ENCODE peak calls at places on chromosomes 6 and 20, in seven cellular contexts. T is COLO829; Y is NCI-H510A treated with DMSO at 0.1 percent for 48 hours; K is HTR-8/SVneo; G is HS-27A; L is CD4-positive, alpha-beta T cell; W is activated T-helper 1 cell treated with anti-CD3 and anti-CD28 coated beads, Interleukin-2, amount 50 U/mL, for 16 hours. M is an unnamed sample.

GRCh38 chr6:165676435-165677068 is 13.5 kb upstream of the PDE10A start:
- DNase-seq in W (no peak), Y (no peak), L (no peak), T (no peak), K (no peak), G (no peak), M (no peak)

GRCh38 chr6:137309078-137309762 is 90.0 kb upstream of the IFNGR1 start:
- DNase-seq in K (peak), G (peak), Y (peak), W (no peak), T (peak), L (no peak), M (no peak)

GRCh38 chr6:92534109-92534508 is 885.2 kb downstream of the EPHA7 start:
- DNase-seq in G (no peak), T (no peak), K (no peak), Y (no peak), L (no peak), W (no peak), M (no peak)

GRCh38 chr20:61762208-61762710 is 303.4 kb downstream of the TAF4 start:
- DNase-seq in G (no peak), K (no peak), L (no peak), T (no peak), W (no peak), Y (no peak), M (no peak)

GRCh38 chr6:106694343-106694742 is 65.0 kb downstream of the QRSL1 start:
- DNase-seq in T (no peak), L (no peak), Y (no peak), K (no peak), W (no peak), G (no peak), M (no peak)

GRCh38 chr20:37571033-37571432 is 43.4 kb upstream of the BLCAP start:
- DNase-seq in K (no peak), Y (no peak), G (no peak), T (no peak), L (peak), W (no peak), M (no peak)

GRCh38 chr6:40779399-40779798 is 192.2 kb upstream of the LRFN2 start:
- DNase-seq in T (no peak), L (no peak), Y (no peak), K (peak), W (no peak), G (peak), M (no peak)

GRCh38 chr6:107716688-107717089 is 107.4 kb downstream of the SCML4 start:
- DNase-seq in G (no peak), L (peak), W (peak), Y (no peak), K (no peak), T (no peak), M (no peak)

GRCh38 chr20:35985789-35986188 is 17.4 kb downstream of the CNBD2 start:
- DNase-seq in L (no peak), Y (no peak), T (no peak), G (no peak), W (no peak), K (no peak), M (no peak)

GRCh38 chr6:156154896-156155295 is 622.3 kb upstream of the ARID1B start:
- DNase-seq in T (no peak), Y (no peak), K (no peak), W (no peak), L (no peak), G (no peak), M (no peak)

GRCh38 chr6:44431118-44431725 is 43.7 kb downstream of the CDC5L start:
- DNase-seq in W (no peak), L (no peak), K (peak), Y (peak), G (no peak), T (peak), M (peak)

GRCh38 chr6:26327450-26328264 is 37.3 kb upstream of the BTN3A2 start:
- DNase-seq in G (peak), L (peak), T (peak), W (no peak), K (no peak), Y (peak), M (peak)

GRCh38 chr6:11734861-11735652 is 43.5 kb downstream of the ADTRP start:
- DNase-seq in L (no peak), G (no peak), K (no peak), T (no peak), Y (no peak), W (no peak), M (no peak)

GRCh38 chr20:39123161-39123560 is 161.0 kb downstream of the DHX35 start:
- DNase-seq in Y (no peak), W (no peak), G (no peak), K (no peak), T (no peak), L (no peak), M (no peak)

GRCh38 chr20:37308098-37309050 is 18.9 kb downstream of the MANBAL start:
- DNase-seq in G (no peak), Y (no peak), K (no peak), W (no peak), T (no peak), L (no peak), M (no peak)

GRCh38 chr20:1673424-1673823 is 15.8 kb upstream of the SIRPG start:
- DNase-seq in L (no peak), Y (no peak), K (no peak), W (no peak), T (no peak), G (no peak), M (peak)

GRCh38 chr6:156775717-156776116 is 1.5 kb upstream of the ARID1B start:
- DNase-seq in K (no peak), T (no peak), W (no peak), G (no peak), Y (no peak), L (no peak), M (no peak)

GRCh38 chr6:112409311-112409710 is 62.2 kb downstream of the RFPL4B start:
- DNase-seq in T (no peak), W (no peak), L (no peak), G (no peak), K (no peak), Y (no peak), M (no peak)

GRCh38 chr20:14918981-14919380 is 581.6 kb upstream of the FLRT3 start:
- DNase-seq in K (no peak), T (no peak), W (no peak), Y (no peak), G (no peak), L (no peak), M (no peak)

GRCh38 chr20:53421343-53421742 is 172.3 kb downstream of the ZNF217 start:
- DNase-seq in G (no peak), W (no peak), T (no peak), L (no peak), K (no peak), Y (no peak), M (no peak)

GRCh38 chr6:22087960-22088716 is 208.7 kb downstream of the PRL start:
- DNase-seq in Y (no peak), T (no peak), G (no peak), L (no peak), W (no peak), K (no peak), M (no peak)